ENCODE peak calls at places on chromosome 10, in four cellular contexts. B is mesendoderm, T is heart right ventricle, J is stomach. V is an unnamed sample.

GRCh38 chr10:6382081-6382480 is 179.3 kb downstream of the PFKFB3 start:
- DNase-seq in B (no peak), T (peak), J (no peak), V (no peak)

GRCh38 chr10:88196298-88196697 is 332.9 kb downstream of the PTEN start:
- DNase-seq in B (no peak), J (no peak), T (no peak), V (no peak)

GRCh38 chr10:11884706-11885423 is 61.7 kb downstream of the PROSER2 start:
- DNase-seq in J (no peak), T (no peak), B (no peak), V (no peak)

GRCh38 chr10:119546009-119546408 is 3.5 kb upstream of the RGS10 start:
- DNase-seq in T (no peak), B (no peak), J (no peak), V (no peak)

GRCh38 chr10:30445716-30446115 is 11.7 kb downstream of the MAP3K8 start:
- DNase-seq in T (no peak), B (no peak), J (no peak), V (no peak)

GRCh38 chr10:104447899-104448298 is 94.3 kb downstream of the CFAP58 start:
- DNase-seq in B (no peak), J (no peak), T (no peak), V (no peak)

GRCh38 chr10:43906470-43906869 is 257.8 kb upstream of the ZNF32 start:
- DNase-seq in B (no peak), J (no peak), T (no peak), V (no peak)

GRCh38 chr10:93859049-93859655 is 34.6 kb upstream of the SLC35G1 start:
- DNase-seq in J (no peak), T (no peak), B (no peak), V (no peak)

GRCh38 chr10:68137174-68137573 is 27.9 kb downstream of the MYPN start:
- DNase-seq in J (no peak), T (no peak), B (no peak), V (no peak)

GRCh38 chr10:75487087-75487784 is 55.8 kb downstream of the LRMDA start:
- DNase-seq in T (no peak), B (no peak), J (no peak), V (no peak)

GRCh38 chr10:31926765-31927596 is 1.6 kb downstream of the ARHGAP12 start:
- DNase-seq in T (no peak), J (no peak), B (no peak), V (no peak)

GRCh38 chr10:87952612-87953011 is 89.2 kb downstream of the PTEN start:
- DNase-seq in T (no peak), J (no peak), B (no peak), V (no peak)

GRCh38 chr10:35643151-35643975 is 1.3 kb upstream of the FZD8 start:
- DNase-seq in B (peak), J (peak), T (peak), V (no peak)

GRCh38 chr10:126331101-126331500 is 57.2 kb downstream of the ADAM12 start:
- DNase-seq in B (no peak), T (no peak), J (no peak), V (no peak)

GRCh38 chr10:118783776-118784542 is 29.2 kb upstream of the CACUL1 start:
- DNase-seq in B (no peak), J (no peak), T (no peak), V (no peak)

GRCh38 chr10:13271552-13272163 is 28.2 kb downstream of the PHYH start:
- DNase-seq in T (peak), B (peak), J (peak), V (peak)

GRCh38 chr10:37582237-37582636 is 275.2 kb downstream of the ZNF248 start:
- DNase-seq in B (no peak), J (no peak), T (no peak), V (no peak)

GRCh38 chr10:69376662-69377061 is 40.1 kb downstream of the TACR2 start:
- DNase-seq in T (no peak), J (no peak), B (peak), V (no peak)
- H3K27ac ChIP-seq in T (peak), J (peak), B (no peak), V (peak)

DNA sequence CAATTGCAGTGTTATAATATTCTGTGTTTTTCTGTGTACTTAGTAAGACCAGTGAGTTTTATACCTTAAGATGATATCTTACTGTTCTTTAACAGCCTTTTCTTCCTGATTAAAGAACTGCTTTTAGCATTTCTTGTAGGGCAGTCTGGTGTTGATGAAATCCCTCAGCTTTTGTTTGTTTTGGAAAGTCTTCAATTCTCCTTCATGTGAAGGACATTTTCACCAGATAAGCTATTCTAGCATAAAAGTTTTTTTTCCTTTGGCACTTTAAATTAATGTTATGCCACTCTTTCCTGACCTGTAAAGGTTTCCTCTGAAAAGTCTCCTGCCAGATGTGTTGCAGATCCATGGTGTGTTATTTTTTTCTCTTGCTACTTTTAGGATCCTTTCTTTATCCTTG is 1059.8 kb downstream of the LRMDA start:
- DNase-seq in J (no peak), B (no peak), T (no peak), V (no peak)
- H3K27ac ChIP-seq in J (no peak), B (no peak), T (no peak), V (no peak)

GRCh38 chr10:80453392-80453714 is 757 bp upstream of the TSPAN14 start:
- DNase-seq in B (no peak), T (no peak), J (no peak), V (no peak)

GRCh38 chr10:80451132-80451531 is 3.0 kb upstream of the TSPAN14 start:
- DNase-seq in B (no peak), J (no peak), T (no peak), V (no peak)

GRCh38 chr10:80452688-80453391 is 1.3 kb upstream of the TSPAN14 start:
- DNase-seq in B (no peak), T (no peak), J (no peak), V (no peak)

GRCh38 chr10:80453715-80454525 is at the start of gene TSPAN14:
- DNase-seq in T (peak), B (peak), J (peak), V (peak)

GRCh38 chr10:80452069-80452468 is 2.0 kb upstream of the TSPAN14 start:
- DNase-seq in B (no peak), T (no peak), J (no peak), V (no peak)
- H3K27ac ChIP-seq in B (no peak), T (peak), J (no peak), V (peak)

DNA sequence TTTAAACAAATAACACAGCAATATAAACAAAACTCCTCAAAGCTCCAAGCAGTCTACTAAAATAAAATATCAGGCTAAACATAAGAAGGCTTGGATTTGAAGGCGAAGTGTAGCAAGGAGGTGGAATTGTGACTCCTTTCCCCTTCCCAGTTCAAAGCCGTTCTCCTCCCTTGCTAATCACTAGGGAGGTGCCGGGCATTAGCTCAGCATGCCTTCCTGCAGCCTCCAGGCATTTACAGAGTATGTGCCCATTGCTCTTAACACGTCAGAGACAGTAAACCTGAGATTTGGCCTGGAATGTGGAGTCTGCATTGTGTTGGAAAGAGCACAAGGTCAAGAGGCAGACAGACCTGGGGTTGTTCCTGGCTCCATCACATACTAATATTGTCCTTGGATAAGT is 15.6 kb downstream of the CNNM1 start:
- DNase-seq in B (peak), T (no peak), J (no peak), V (no peak)
- H3K27ac ChIP-seq in B (no peak), T (no peak), J (no peak), V (no peak)

GRCh38 chr10:132929953-132930640 is 12.3 kb downstream of the CFAP46 start:
- DNase-seq in B (no peak), J (no peak), T (no peak), V (no peak)
- H3K27ac ChIP-seq in B (no peak), J (no peak), T (no peak), V (no peak)

GRCh38 chr10:72073677-72074412 is 14.5 kb downstream of the SPOCK2 start:
- DNase-seq in T (no peak), J (no peak), B (no peak), V (no peak)
- H3K27ac ChIP-seq in T (no peak), J (no peak), B (no peak), V (no peak)

DNA sequence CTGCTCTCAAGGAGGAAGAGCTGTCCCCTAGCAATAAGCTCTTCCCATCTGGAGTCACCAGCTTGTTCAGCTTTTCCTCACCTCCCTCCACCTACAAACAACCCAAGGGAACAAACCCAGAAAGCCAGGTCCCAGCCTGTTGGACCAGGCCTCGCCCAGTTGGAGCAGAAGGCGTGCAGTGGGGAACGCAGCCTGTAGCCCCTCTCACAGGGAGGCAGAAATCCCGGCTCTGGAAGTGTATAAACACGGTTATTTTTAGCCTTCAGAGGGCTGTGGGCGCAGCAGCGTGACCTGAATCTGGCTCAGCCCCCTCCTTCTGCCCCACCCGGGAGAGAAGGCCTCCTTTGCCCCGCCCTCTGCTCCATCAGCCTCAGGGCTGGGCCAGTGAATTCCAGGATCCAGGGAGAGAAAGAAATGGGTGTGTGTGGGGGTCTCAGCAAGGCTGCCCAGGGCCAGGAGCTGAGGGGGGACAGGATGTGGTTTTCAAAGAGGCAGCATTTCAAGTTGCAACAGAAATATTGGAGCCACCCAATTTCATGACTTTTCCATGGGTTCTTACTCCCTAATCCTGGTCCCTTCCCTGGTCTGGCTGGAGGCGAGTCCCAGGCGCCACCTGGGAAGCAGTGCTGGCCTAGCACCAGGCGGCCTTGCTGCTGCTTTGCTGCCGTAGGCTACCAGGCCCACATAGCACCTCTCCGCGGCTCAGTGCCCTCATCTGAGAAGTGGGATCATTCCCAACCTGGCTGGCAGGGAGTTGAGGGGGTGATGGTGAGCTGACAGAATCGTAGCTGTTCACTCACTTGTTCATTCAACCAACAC is 33.5 kb downstream of the ZMIZ1 start:
- DNase-seq in J (peak), T (peak), B (peak), V (no peak)
- H3K27ac ChIP-seq in J (peak), T (peak), B (no peak), V (peak)

V was measured in suprapubic skin.